ENCODE peak calls at places on chromosome 11, in six cellular contexts. R is neural progenitor cell, S is NCI-H446 treated with DMSO at 0.1 percent for 48 hours, E is brain microvascular endothelial cell, W is ELR, K is mesenteric fat pad. N is an unnamed sample.

GRCh38 chr11:75499423-75500305 is 26.1 kb downstream of the GDPD5 start:
- DNase-seq in W (peak), S (no peak), K (no peak), E (peak), R (no peak), N (no peak)

GRCh38 chr11:30153008-30153407 is 77.8 kb upstream of the FSHB start:
- DNase-seq in K (no peak), W (no peak), R (no peak), S (no peak), E (no peak), N (no peak)

GRCh38 chr11:68312117-68312779 is at the start of gene LRP5:
- DNase-seq in E (no peak), K (no peak), S (no peak), R (peak), W (peak), N (peak)

GRCh38 chr11:20909995-20910726 is 240.8 kb downstream of the NELL1 start:
- DNase-seq in K (no peak), E (no peak), W (no peak), R (no peak), S (peak), N (no peak)

GRCh38 chr11:69199583-69200295 is 44.0 kb downstream of the SMIM38 start:
- DNase-seq in S (no peak), W (no peak), E (no peak), K (no peak), R (no peak), N (no peak)

GRCh38 chr11:73167555-73167954 is 25.4 kb upstream of the FCHSD2 start:
- DNase-seq in R (no peak), W (no peak), S (no peak), K (no peak), E (no peak), N (no peak)

GRCh38 chr11:104005234-104005855 is 31.1 kb upstream of the DDI1 start:
- DNase-seq in E (no peak), S (no peak), W (peak), K (no peak), R (no peak), N (no peak)

GRCh38 chr11:78082146-78082545 is 2.5 kb upstream of the NDUFC2 start:
- DNase-seq in E (no peak), K (peak), S (no peak), W (no peak), R (no peak), N (no peak)

GRCh38 chr11:105790841-105791240 is 181.0 kb downstream of the GRIA4 start:
- DNase-seq in E (no peak), S (peak), W (no peak), K (no peak), R (peak), N (no peak)